ENCODE peak calls at places on chromosomes 16 and 17, in eight cellular contexts. W, C, Z, S, D, E, F and U are unnamed samples.

GRCh38 chr16:2774161-2774891 is 2.8 kb downstream of the ELOB start:
- DNase-seq in D (no peak), C (no peak), S (peak; percentile 65), Z (no peak), F (no peak), W (peak; percentile 58), E (no peak), U (peak; percentile 51)

GRCh38 chr16:69834817-69835477 is 72.8 kb downstream of the WWP2 start:
- DNase-seq in E (no peak), S (no peak), C (no peak), Z (no peak), W (no peak), D (no peak), F (no peak), U (no peak)

GRCh38 chr16:30987581-30988190 is 2.7 kb downstream of the HSD3B7 start:
- DNase-seq in D (no peak), F (no peak), S (no peak), W (no peak), Z (no peak), C (no peak), E (no peak), U (no peak)

GRCh38 chr17:82949361-82949760 is 109.5 kb upstream of the ZNF750 start:
- DNase-seq in D (no peak), C (no peak), E (no peak), Z (no peak), W (peak; percentile 27), S (peak; percentile 59), F (no peak), U (peak; percentile 26)

GRCh38 chr16:53785044-53785443 is 81.1 kb downstream of the FTO start:
- DNase-seq in C (no peak), D (no peak), S (no peak), E (no peak), W (no peak), F (no peak), Z (no peak), U (no peak)

GRCh38 chr16:85963746-85964370 is 64.9 kb downstream of the IRF8 start:
- DNase-seq in W (no peak), C (no peak), D (no peak), F (no peak), E (peak; percentile 72), S (no peak), Z (peak; percentile 85), U (peak; percentile 80)

GRCh38 chr17:79711715-79712305 is 18.9 kb upstream of the ENPP7 start:
- DNase-seq in Z (no peak), W (no peak), E (no peak), F (no peak), D (no peak), S (no peak), C (no peak), U (no peak)

GRCh38 chr17:18187816-18188761 is 4.5 kb downstream of the ALKBH5 start:
- DNase-seq in Z (peak; percentile 54), F (no peak), C (no peak), W (no peak), D (no peak), E (peak; percentile 30), S (peak; percentile 82), U (no peak)

GRCh38 chr16:82684246-82684645 is 57.5 kb downstream of the CDH13 start:
- DNase-seq in D (no peak), F (no peak), E (no peak), Z (no peak), C (no peak), S (no peak), W (no peak), U (no peak)

GRCh38 chr17:40490289-40490853 is 11.1 kb downstream of the TNS4 start:
- DNase-seq in W (no peak), F (no peak), Z (peak; percentile 55), S (no peak), E (peak; percentile 38), D (no peak), C (peak; percentile 88), U (no peak)

GRCh38 chr16:89198417-89199240 is 1.7 kb downstream of the SLC22A31 start:
- DNase-seq in S (no peak), F (no peak), Z (peak; percentile 18), W (peak; percentile 69), E (no peak), C (no peak), D (no peak), U (peak; percentile 65)

GRCh38 chr16:89858973-89859808 is 14.2 kb upstream of the TCF25 start:
- DNase-seq in C (no peak), W (no peak), Z (no peak), S (no peak), E (no peak), D (no peak), F (no peak), U (no peak)

GRCh38 chr16:17133851-17134250 is 336.9 kb downstream of the XYLT1 start:
- DNase-seq in F (no peak), W (no peak), E (no peak), C (no peak), Z (no peak), D (no peak), S (no peak), U (no peak)

GRCh38 chr16:58016841-58017446 is 8.6 kb upstream of the MMP15 start:
- DNase-seq in S (no peak), D (no peak), W (peak; percentile 45), E (no peak), Z (peak; percentile 27), F (no peak), C (no peak), U (peak; percentile 48)

GRCh38 chr17:1733759-1734158 is 8.9 kb upstream of the SERPINF2 start:
- DNase-seq in S (no peak), C (no peak), W (peak; percentile 81), F (no peak), E (no peak), Z (peak; percentile 24), D (no peak), U (no peak)

GRCh38 chr17:37219876-37220608 is 155.7 kb upstream of the C17orf78 start:
- DNase-seq in S (no peak), D (no peak), E (no peak), F (no peak), W (no peak), Z (no peak), C (no peak), U (no peak)

GRCh38 chr17:7837375-7838290 is 3.6 kb downstream of the KDM6B start:
- DNase-seq in C (peak; percentile 51), D (no peak), S (no peak), W (peak; percentile 61), E (no peak), F (no peak), Z (no peak), U (no peak)

GRCh38 chr17:40663252-40663651 is 1.7 kb downstream of the KRT222 start:
- DNase-seq in E (no peak), S (no peak), C (peak; percentile 55), Z (no peak), D (no peak), W (no peak), F (no peak), U (no peak)

GRCh38 chr16:1195393-1195666 is 29.7 kb downstream of the TPSG1 start:
- DNase-seq in C (no peak), W (no peak), E (no peak), D (no peak), S (no peak), F (no peak), Z (no peak), U (no peak)

GRCh38 chr16:30958164-30959083 is 870 bp downstream of the SETD1A start:
- DNase-seq in F (no peak), C (peak; percentile 63), S (peak; percentile 88), W (peak; percentile 91), E (no peak), D (no peak), Z (peak; percentile 71), U (peak; percentile 83)

GRCh38 chr17:79862771-79863440 is 23.7 kb upstream of the CBX4 start:
- DNase-seq in E (peak; percentile 37), Z (peak; percentile 38), S (peak; percentile 63), C (no peak), F (no peak), W (peak; percentile 73), D (no peak), U (no peak)

GRCh38 chr17:57541472-57542394 is 203.4 kb downstream of the CCDC182 start:
- DNase-seq in S (peak; percentile 86), W (no peak), F (no peak), C (no peak), D (peak; percentile 60), Z (peak; percentile 82), E (peak; percentile 63), U (no peak)
- H3K4me1 ChIP-seq in S (no peaks in the 10 kb centered on the region), W (peaks cover 15% of the 10 kb centered on the region), F (peaks cover 16% of the 10 kb centered on the region), C (peaks cover 14% of the 10 kb centered on the region), D (no peaks in the 10 kb centered on the region), Z (peaks cover 15% of the 10 kb centered on the region), E (peaks cover 68% of the 10 kb centered on the region), U (no peaks in the 10 kb centered on the region)

GRCh38 chr17:81018044-81018802 is 16.7 kb upstream of the BAIAP2 start:
- DNase-seq in Z (peak; percentile 40), F (no peak), S (peak; percentile 64), C (no peak), D (no peak), E (no peak), W (peak; percentile 79), U (peak; percentile 61)
- H3K4me3 ChIP-seq in Z (peak overlapping the region; percentile 28), F (no peak overlapping the region), S (no peak overlapping the region), C (no peak overlapping the region), D (peak overlapping the region; percentile 53), E (no peak overlapping the region), W (peak overlapping the region; percentile 22), U (peak overlapping the region; percentile 41)

GRCh38 chr17:58111676-58112075 is 28.5 kb downstream of the DYNLL2 start:
- DNase-seq in Z (no peak), F (no peak), D (no peak), W (no peak), C (no peak), S (no peak), E (no peak), U (no peak)

GRCh38 chr17:58112970-58113631 is 29.9 kb downstream of the DYNLL2 start:
- DNase-seq in S (peak; percentile 89), C (peak; percentile 70), Z (peak; percentile 79), W (peak; percentile 88), F (no peak), E (peak; percentile 65), D (peak; percentile 55), U (peak; percentile 75)

GRCh38 chr17:58107306-58107705 is 24.1 kb downstream of the DYNLL2 start:
- DNase-seq in D (no peak), Z (no peak), E (no peak), F (no peak), S (no peak), W (no peak), C (no peak), U (no peak)

GRCh38 chr17:58110012-58110411 is 26.8 kb downstream of the DYNLL2 start:
- DNase-seq in W (no peak), C (no peak), F (no peak), E (no peak), S (no peak), Z (no peak), D (no peak), U (no peak)

DNA sequence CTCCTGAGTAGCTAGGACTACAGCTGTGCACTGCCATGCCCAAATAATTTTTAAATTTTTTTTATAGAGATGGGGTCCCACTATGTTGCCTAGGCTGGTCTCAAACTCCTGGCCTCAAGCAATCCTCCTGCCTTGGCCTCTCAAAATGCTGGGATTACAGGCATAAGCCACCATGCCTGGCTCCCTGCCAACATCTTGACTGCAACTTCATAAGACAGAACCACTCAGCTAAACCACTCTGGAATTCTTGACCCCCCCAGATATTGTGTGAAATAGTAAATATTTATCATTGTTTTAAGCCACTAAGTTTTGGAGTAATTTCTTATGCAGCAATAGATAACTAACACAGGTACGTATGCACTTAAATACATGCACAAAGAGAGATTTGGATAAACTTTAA is 26.0 kb downstream of the DYNLL2 start:
- DNase-seq in Z (no peak), W (no peak), C (no peak), F (no peak), D (no peak), S (peak; percentile 42), E (no peak), U (no peak)
- H3K4me1 ChIP-seq in Z (no peaks in the 10 kb centered on the region), W (no peaks in the 10 kb centered on the region), C (no peaks in the 10 kb centered on the region), F (no peaks in the 10 kb centered on the region), D (no peaks in the 10 kb centered on the region), S (no peaks in the 10 kb centered on the region), E (no peaks in the 10 kb centered on the region), U (no peaks in the 10 kb centered on the region)

GRCh38 chr16:46693598-46693997 is 4.1 kb downstream of the ORC6 start:
- DNase-seq in S (no peak), C (peak; percentile 18), D (no peak), E (no peak), F (no peak), W (no peak), Z (no peak), U (no peak)
- H3K4me3 ChIP-seq in S (no peak overlapping the region), C (no peak overlapping the region), D (no peak overlapping the region), E (no peak overlapping the region), F (no peak overlapping the region), W (no peak overlapping the region), Z (no peak overlapping the region), U (no peak overlapping the region)